ENCODE peak calls at places on chromosomes 3 and 15, in ten cellular contexts. A is right lobe of liver, Y is left ventricle myocardium inferior, Q is MCF 10A, F is dorsolateral prefrontal cortex, V is foreskin fibroblast, C is fibroblast of lung, X is AG09319, R is foreskin keratinocyte, S is nephron progenitor cell. T is an unnamed sample.

GRCh38 chr3:184525337-184526157 is 36.0 kb upstream of the EPHB3 start:
- DNase-seq in A (no peak), Y (no peak), Q (peak), F (peak), V (no peak), C (no peak), X (no peak), R (peak), S (peak), T (no peak)

GRCh38 chr3:24156466-24156865 is 211.4 kb downstream of the NR1D2 start:
- DNase-seq in A (no peak), Y (no peak), Q (peak), F (no peak), V (peak), C (peak), X (no peak), R (peak), S (no peak), T (no peak)

GRCh38 chr15:41585140-41586047 is 26.4 kb downstream of the TYRO3 start:
- DNase-seq in A (peak), Y (peak), Q (no peak), F (peak), V (peak), C (peak), X (peak), R (peak), S (peak), T (no peak)

GRCh38 chr15:79804833-79805232 is 92.0 kb downstream of the MTHFS start:
- DNase-seq in A (no peak), Y (no peak), Q (no peak), F (no peak), V (no peak), C (no peak), X (no peak), R (no peak), S (no peak), T (no peak)

GRCh38 chr3:190926619-190927018 is 64.1 kb upstream of the GMNC start:
- DNase-seq in A (no peak), Y (no peak), Q (no peak), F (no peak), V (no peak), C (no peak), X (no peak), R (no peak), S (no peak), T (no peak)

GRCh38 chr15:92902723-92903587 is 2.8 kb downstream of the CHD2 start:
- DNase-seq in A (no peak), Y (no peak), Q (peak), F (no peak), V (peak), C (no peak), X (no peak), R (no peak), S (no peak), T (no peak)

GRCh38 chr15:35696767-35697231 is 150.8 kb upstream of the DPH6 start:
- DNase-seq in A (no peak), Y (no peak), Q (peak), F (no peak), V (peak), C (peak), X (no peak), R (peak), S (no peak), T (no peak)

GRCh38 chr3:169929830-169930519 is 18.6 kb downstream of the SAMD7 start:
- DNase-seq in A (no peak), Y (no peak), Q (no peak), F (no peak), V (no peak), C (no peak), X (no peak), R (no peak), S (no peak), T (no peak)

GRCh38 chr15:39084683-39085530 is 496.0 kb upstream of the THBS1 start:
- DNase-seq in A (no peak), Y (peak), Q (peak), F (peak), V (peak), C (peak), X (peak), R (no peak), S (no peak), T (no peak)

GRCh38 chr3:148319161-148319915 is 378.4 kb upstream of the AGTR1 start:
- DNase-seq in A (no peak), Y (no peak), Q (peak), F (no peak), V (peak), C (peak), X (peak), R (peak), S (no peak), T (peak)

GRCh38 chr3:197426161-197426566 is 127.8 kb upstream of the DLG1 start:
- DNase-seq in A (no peak), Y (no peak), Q (peak), F (no peak), V (peak), C (peak), X (no peak), R (no peak), S (no peak), T (no peak)

GRCh38 chr3:46998121-46998851 is 18.8 kb downstream of the NBEAL2 start:
- DNase-seq in A (no peak), Y (peak), Q (peak), F (no peak), V (peak), C (peak), X (no peak), R (no peak), S (peak), T (no peak)

GRCh38 chr15:48112242-48112641 is 8.5 kb upstream of the SLC24A5 start:
- DNase-seq in A (no peak), Y (no peak), Q (peak), F (peak), V (peak), C (peak), X (no peak), R (no peak), S (peak), T (no peak)

GRCh38 chr3:127480196-127480933 is 110.2 kb downstream of the TPRA1 start:
- DNase-seq in A (peak), Y (no peak), Q (no peak), F (no peak), V (no peak), C (no peak), X (no peak), R (no peak), S (peak), T (peak)

GRCh38 chr3:50978991-50979667 is 304.4 kb downstream of the DOCK3 start:
- DNase-seq in A (no peak), Y (no peak), Q (no peak), F (no peak), V (no peak), C (no peak), X (no peak), R (no peak), S (no peak), T (no peak)
- TF ChIP-seq CTCF in A (no peak), Y (no peak), Q (no peak), F (no peak), V (no peak), C (no peak), X (no peak), R (no peak), S (no peak), T (no peak)

GRCh38 chr3:195119461-195120198 is 151.3 kb downstream of the XXYLT1 start:
- DNase-seq in A (no peak), Y (no peak), Q (peak), F (no peak), V (peak), C (peak), X (peak), R (no peak), S (peak), T (no peak)

GRCh38 chr3:195116393-195117185 is 154.4 kb downstream of the XXYLT1 start:
- DNase-seq in A (no peak), Y (no peak), Q (no peak), F (no peak), V (no peak), C (no peak), X (no peak), R (no peak), S (no peak), T (no peak)

GRCh38 chr3:195118671-195119070 is 152.3 kb downstream of the XXYLT1 start:
- DNase-seq in A (no peak), Y (no peak), Q (peak), F (no peak), V (no peak), C (no peak), X (no peak), R (no peak), S (no peak), T (no peak)

GRCh38 chr3:195120199-195120556 is 150.8 kb downstream of the XXYLT1 start:
- DNase-seq in A (no peak), Y (no peak), Q (no peak), F (no peak), V (no peak), C (no peak), X (no peak), R (no peak), S (no peak), T (no peak)

GRCh38 chr3:195117978-195118581 is 152.9 kb downstream of the XXYLT1 start:
- DNase-seq in A (no peak), Y (no peak), Q (peak), F (no peak), V (no peak), C (peak), X (no peak), R (no peak), S (no peak), T (no peak)
- TF ChIP-seq CTCF in A (no peak), Y (peak), Q (no peak), F (no peak), V (no peak), C (no peak), X (no peak), R (peak), S (peak), T (no peak)

GRCh38 chr3:53130179-53131135 is at the start of gene RFT1:
- DNase-seq in A (peak), Y (peak), Q (peak), F (peak), V (peak), C (peak), X (peak), R (peak), S (peak), T (peak)
- TF ChIP-seq CTCF in A (no peak), Y (peak), Q (no peak), F (no peak), V (no peak), C (no peak), X (no peak), R (peak), S (peak), T (no peak)

GRCh38 chr3:18445421-18446066 is 20.4 kb upstream of the SATB1 start:
- DNase-seq in A (no peak), Y (no peak), Q (no peak), F (no peak), V (peak), C (no peak), X (no peak), R (no peak), S (no peak), T (no peak)

GRCh38 chr3:18443670-18444596 is 18.8 kb upstream of the SATB1 start:
- DNase-seq in A (peak), Y (peak), Q (no peak), F (no peak), V (peak), C (peak), X (no peak), R (no peak), S (peak), T (peak)

GRCh38 chr3:18442743-18443669 is 17.9 kb upstream of the SATB1 start:
- DNase-seq in A (no peak), Y (no peak), Q (no peak), F (no peak), V (no peak), C (no peak), X (no peak), R (no peak), S (peak), T (no peak)

GRCh38 chr3:18446067-18446793 is 21.1 kb upstream of the SATB1 start:
- DNase-seq in A (no peak), Y (no peak), Q (no peak), F (no peak), V (peak), C (no peak), X (no peak), R (no peak), S (no peak), T (no peak)

DNA sequence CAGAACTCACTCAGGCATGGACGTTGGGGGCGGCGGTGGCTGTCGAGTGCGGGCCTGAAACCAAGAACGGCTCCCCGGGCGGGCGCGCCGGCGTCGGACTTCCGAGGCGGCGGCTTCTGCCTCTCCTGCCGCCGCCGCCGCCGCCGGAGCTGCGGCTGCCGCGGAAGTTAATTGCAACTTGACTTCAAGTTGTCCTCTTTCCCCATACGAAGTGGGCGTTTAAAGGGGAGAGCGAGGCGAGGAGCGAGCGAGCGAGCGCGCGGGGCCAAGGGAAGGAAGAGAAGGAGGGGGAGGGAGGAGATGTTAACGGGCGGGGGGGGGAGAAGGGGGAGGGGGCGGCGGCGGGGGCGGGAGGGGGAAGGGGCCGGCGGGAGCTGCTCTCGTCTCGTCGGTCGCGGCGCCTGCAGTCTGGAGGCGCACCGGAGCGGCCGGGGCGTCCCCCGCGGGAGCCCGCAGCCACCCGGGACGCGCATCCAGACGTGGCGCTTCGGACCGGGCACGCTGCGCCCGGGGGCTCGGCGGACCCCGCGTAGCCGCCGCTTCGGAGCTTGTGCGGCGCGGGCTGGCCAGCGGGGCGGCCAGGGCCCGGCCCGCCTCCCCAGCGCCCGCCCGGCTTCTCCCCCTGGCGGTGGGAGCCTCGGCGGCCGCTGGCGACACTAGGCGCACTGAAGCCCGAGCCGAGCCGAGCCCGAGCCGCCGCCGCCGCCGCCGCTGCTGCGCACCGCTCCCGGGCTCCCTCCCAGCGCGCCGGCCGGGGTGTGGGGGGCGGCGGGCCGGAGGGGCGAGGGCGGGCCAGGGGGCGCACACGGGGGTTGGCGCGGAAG is 19.7 kb upstream of the SATB1 start:
- DNase-seq in A (peak), Y (peak), Q (peak), F (peak), V (peak), C (peak), X (no peak), R (no peak), S (peak), T (peak)
- TF ChIP-seq CTCF in A (peak), Y (peak), Q (no peak), F (no peak), V (no peak), C (no peak), X (peak), R (peak), S (no peak), T (peak)

GRCh38 chr15:95284933-95285401 is 1045.5 kb upstream of the NR2F2 start:
- DNase-seq in A (no peak), Y (no peak), Q (no peak), F (no peak), V (peak), C (peak), X (no peak), R (no peak), S (no peak), T (no peak)
- TF ChIP-seq CTCF in A (no peak), Y (no peak), Q (no peak), F (no peak), V (no peak), C (peak), X (peak), R (no peak), S (peak), T (no peak)